ENCODE peak calls at places on chromosomes 7 and 10, in ten cellular contexts. One of them, this sample, is unnamed.
A peak's percentile ranks its signal among the peaks of the same experiment; 100 is the strongest.

GRCh38 chr10:88168171-88169036 is 305.0 kb downstream of the PTEN start:
- DNase-seq in cardiac muscle cell: no peak
- DNase-seq in IMR-90: no peak
- DNase-seq in mesendoderm: no peak
- DNase-seq in HCT116: no peak
- DNase-seq in prostate gland: no peak
- DNase-seq in fibroblast of lung: peak; percentile 37
- DNase-seq in kidney: no peak
- DNase-seq in esophagus muscularis mucosa: no peak
- DNase-seq in tibial artery: no peak
- DNase-seq in this sample: no peak

GRCh38 chr10:72502581-72502980 is 123.3 kb downstream of the MICU1 start:
- DNase-seq in cardiac muscle cell: no peak
- DNase-seq in IMR-90: peak; percentile 44
- DNase-seq in mesendoderm: no peak
- DNase-seq in HCT116: no peak
- DNase-seq in prostate gland: no peak
- DNase-seq in fibroblast of lung: peak; percentile 10
- DNase-seq in kidney: no peak
- DNase-seq in esophagus muscularis mucosa: no peak
- DNase-seq in tibial artery: no peak
- DNase-seq in this sample: no peak

GRCh38 chr7:119270045-119270464 is 1002.9 kb upstream of the KCND2 start:
- DNase-seq in cardiac muscle cell: peak; percentile 84
- DNase-seq in IMR-90: peak; percentile 55
- DNase-seq in mesendoderm: peak; percentile 80
- DNase-seq in HCT116: peak; percentile 56
- DNase-seq in prostate gland: no peak
- DNase-seq in fibroblast of lung: peak; percentile 55
- DNase-seq in kidney: no peak
- DNase-seq in esophagus muscularis mucosa: no peak
- DNase-seq in tibial artery: peak; percentile 55
- DNase-seq in this sample: no peak

GRCh38 chr7:74466196-74466813 is 12.6 kb downstream of the GTF2IRD1 start:
- DNase-seq in cardiac muscle cell: no peak
- DNase-seq in IMR-90: no peak
- DNase-seq in mesendoderm: peak; percentile 61
- DNase-seq in HCT116: no peak
- DNase-seq in prostate gland: peak; percentile 64
- DNase-seq in fibroblast of lung: no peak
- DNase-seq in kidney: no peak
- DNase-seq in esophagus muscularis mucosa: no peak
- DNase-seq in tibial artery: no peak
- DNase-seq in this sample: peak; percentile 65

GRCh38 chr10:45557275-45557905 is 115.2 kb downstream of the ZFAND4 start:
- DNase-seq in cardiac muscle cell: no peak
- DNase-seq in IMR-90: no peak
- DNase-seq in mesendoderm: peak; percentile 58
- DNase-seq in HCT116: no peak
- DNase-seq in prostate gland: no peak
- DNase-seq in fibroblast of lung: no peak
- DNase-seq in kidney: no peak
- DNase-seq in esophagus muscularis mucosa: no peak
- DNase-seq in tibial artery: no peak
- DNase-seq in this sample: no peak

GRCh38 chr10:10508241-10508640 is 509.4 kb upstream of the CELF2 start:
- DNase-seq in cardiac muscle cell: no peak
- DNase-seq in IMR-90: no peak
- DNase-seq in mesendoderm: no peak
- DNase-seq in HCT116: no peak
- DNase-seq in prostate gland: no peak
- DNase-seq in fibroblast of lung: no peak
- DNase-seq in kidney: no peak
- DNase-seq in esophagus muscularis mucosa: no peak
- DNase-seq in tibial artery: no peak
- DNase-seq in this sample: no peak

GRCh38 chr7:155928583-155929145 is 116.4 kb upstream of the SHH start:
- DNase-seq in cardiac muscle cell: no peak
- DNase-seq in IMR-90: no peak
- DNase-seq in mesendoderm: no peak
- DNase-seq in HCT116: no peak
- DNase-seq in prostate gland: no peak
- DNase-seq in fibroblast of lung: no peak
- DNase-seq in kidney: peak; percentile 60
- DNase-seq in esophagus muscularis mucosa: no peak
- DNase-seq in tibial artery: no peak
- DNase-seq in this sample: no peak

GRCh38 chr7:45987521-45988290 is 66.6 kb upstream of the IGFBP3 start:
- DNase-seq in cardiac muscle cell: no peak
- DNase-seq in IMR-90: no peak
- DNase-seq in mesendoderm: no peak
- DNase-seq in HCT116: no peak
- DNase-seq in prostate gland: no peak
- DNase-seq in fibroblast of lung: no peak
- DNase-seq in kidney: peak; percentile 61
- DNase-seq in esophagus muscularis mucosa: peak; percentile 83
- DNase-seq in tibial artery: peak; percentile 84
- DNase-seq in this sample: no peak

GRCh38 chr7:20777377-20778062 is 9.2 kb downstream of the SP8 start:
- DNase-seq in cardiac muscle cell: no peak
- DNase-seq in IMR-90: no peak
- DNase-seq in mesendoderm: peak; percentile 61
- DNase-seq in HCT116: no peak
- DNase-seq in prostate gland: peak; percentile 43
- DNase-seq in fibroblast of lung: no peak
- DNase-seq in kidney: no peak
- DNase-seq in esophagus muscularis mucosa: no peak
- DNase-seq in tibial artery: no peak
- DNase-seq in this sample: no peak
- H3K4me1 ChIP-seq in cardiac muscle cell: no peaks in the 10 kb centered on the region
- H3K4me1 ChIP-seq in IMR-90: no peaks in the 10 kb centered on the region
- H3K4me1 ChIP-seq in mesendoderm: peaks cover 7% of the 10 kb centered on the region
- H3K4me1 ChIP-seq in HCT116: no peaks in the 10 kb centered on the region
- H3K4me1 ChIP-seq in prostate gland: no peaks in the 10 kb centered on the region
- H3K4me1 ChIP-seq in fibroblast of lung: no peaks in the 10 kb centered on the region
- H3K4me1 ChIP-seq in kidney: no peaks in the 10 kb centered on the region
- H3K4me1 ChIP-seq in esophagus muscularis mucosa: peaks cover 10% of the 10 kb centered on the region
- H3K4me1 ChIP-seq in tibial artery: no peaks in the 10 kb centered on the region
- H3K4me1 ChIP-seq in this sample: no peaks in the 10 kb centered on the region

DNA sequence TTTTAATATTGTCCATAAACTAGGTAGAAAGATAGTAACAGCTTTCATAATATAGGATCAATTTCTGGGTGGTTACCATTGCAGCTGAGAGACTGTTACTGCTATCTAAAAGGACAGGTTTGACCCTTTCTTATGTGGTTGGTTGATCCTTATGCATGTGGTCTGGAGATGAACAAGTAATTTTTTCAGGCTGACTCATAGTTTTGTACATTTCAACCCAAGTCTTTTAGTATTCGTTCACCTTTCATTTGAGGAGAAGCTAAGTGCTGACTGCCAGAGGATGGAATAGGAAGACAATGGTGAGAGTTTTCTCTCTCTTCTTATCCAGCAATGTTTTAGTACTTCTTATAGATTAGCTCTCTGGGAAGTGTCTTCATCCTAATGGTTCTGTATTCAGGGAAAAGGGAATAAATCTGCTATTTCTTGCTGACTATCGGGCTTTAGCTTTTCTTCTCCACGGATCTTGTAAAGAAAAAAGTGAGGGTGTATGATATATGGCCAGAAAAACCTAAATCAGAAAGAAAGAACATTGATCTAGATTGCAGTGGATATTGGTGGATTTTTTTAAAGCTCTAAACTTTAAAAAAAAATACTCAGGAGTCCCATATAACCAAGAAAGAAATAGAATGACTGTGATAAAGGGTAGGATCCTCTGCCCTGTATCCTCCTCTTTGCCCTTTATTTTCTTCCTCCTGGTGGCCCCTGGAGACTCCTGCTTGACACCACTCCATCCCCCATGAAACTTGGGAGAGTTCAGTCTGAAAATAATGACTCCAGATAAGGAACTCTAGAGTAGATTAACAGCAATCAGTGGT is 88.0 kb downstream of the CPED1 start:
- DNase-seq in cardiac muscle cell: no peak
- DNase-seq in IMR-90: peak; percentile 93
- DNase-seq in mesendoderm: no peak
- DNase-seq in HCT116: no peak
- DNase-seq in prostate gland: no peak
- DNase-seq in fibroblast of lung: peak; percentile 87
- DNase-seq in kidney: no peak
- DNase-seq in esophagus muscularis mucosa: no peak
- DNase-seq in tibial artery: no peak
- DNase-seq in this sample: no peak
- H3K4me3 ChIP-seq in cardiac muscle cell: no peak overlapping the region
- H3K4me3 ChIP-seq in IMR-90: peak overlapping the region; percentile 46
- H3K4me3 ChIP-seq in mesendoderm: no peak overlapping the region
- H3K4me3 ChIP-seq in HCT116: no peak overlapping the region
- H3K4me3 ChIP-seq in prostate gland: no peak overlapping the region
- H3K4me3 ChIP-seq in fibroblast of lung: peak overlapping the region; percentile 26
- H3K4me3 ChIP-seq in kidney: no peak overlapping the region
- H3K4me3 ChIP-seq in esophagus muscularis mucosa: no peak overlapping the region
- H3K4me3 ChIP-seq in tibial artery: no peak overlapping the region
- H3K4me3 ChIP-seq in this sample: no peak overlapping the region

GRCh38 chr10:51224610-51225230 is 150.4 kb downstream of the PRKG1 start:
- DNase-seq in cardiac muscle cell: no peak
- DNase-seq in IMR-90: peak; percentile 88
- DNase-seq in mesendoderm: no peak
- DNase-seq in HCT116: no peak
- DNase-seq in prostate gland: no peak
- DNase-seq in fibroblast of lung: peak; percentile 42
- DNase-seq in kidney: no peak
- DNase-seq in esophagus muscularis mucosa: no peak
- DNase-seq in tibial artery: no peak
- DNase-seq in this sample: no peak

GRCh38 chr10:51230828-51231227 is 156.5 kb downstream of the PRKG1 start:
- DNase-seq in cardiac muscle cell: peak; percentile 55
- DNase-seq in IMR-90: no peak
- DNase-seq in mesendoderm: peak; percentile 46
- DNase-seq in HCT116: no peak
- DNase-seq in prostate gland: no peak
- DNase-seq in fibroblast of lung: no peak
- DNase-seq in kidney: no peak
- DNase-seq in esophagus muscularis mucosa: no peak
- DNase-seq in tibial artery: no peak
- DNase-seq in this sample: no peak

GRCh38 chr10:51228714-51229100 is 154.4 kb downstream of the PRKG1 start:
- DNase-seq in cardiac muscle cell: no peak
- DNase-seq in IMR-90: no peak
- DNase-seq in mesendoderm: no peak
- DNase-seq in HCT116: no peak
- DNase-seq in prostate gland: no peak
- DNase-seq in fibroblast of lung: no peak
- DNase-seq in kidney: no peak
- DNase-seq in esophagus muscularis mucosa: no peak
- DNase-seq in tibial artery: no peak
- DNase-seq in this sample: no peak

GRCh38 chr10:51231754-51232153 is 157.5 kb downstream of the PRKG1 start:
- DNase-seq in cardiac muscle cell: no peak
- DNase-seq in IMR-90: no peak
- DNase-seq in mesendoderm: no peak
- DNase-seq in HCT116: no peak
- DNase-seq in prostate gland: peak; percentile 15
- DNase-seq in fibroblast of lung: no peak
- DNase-seq in kidney: no peak
- DNase-seq in esophagus muscularis mucosa: no peak
- DNase-seq in tibial artery: no peak
- DNase-seq in this sample: no peak

DNA sequence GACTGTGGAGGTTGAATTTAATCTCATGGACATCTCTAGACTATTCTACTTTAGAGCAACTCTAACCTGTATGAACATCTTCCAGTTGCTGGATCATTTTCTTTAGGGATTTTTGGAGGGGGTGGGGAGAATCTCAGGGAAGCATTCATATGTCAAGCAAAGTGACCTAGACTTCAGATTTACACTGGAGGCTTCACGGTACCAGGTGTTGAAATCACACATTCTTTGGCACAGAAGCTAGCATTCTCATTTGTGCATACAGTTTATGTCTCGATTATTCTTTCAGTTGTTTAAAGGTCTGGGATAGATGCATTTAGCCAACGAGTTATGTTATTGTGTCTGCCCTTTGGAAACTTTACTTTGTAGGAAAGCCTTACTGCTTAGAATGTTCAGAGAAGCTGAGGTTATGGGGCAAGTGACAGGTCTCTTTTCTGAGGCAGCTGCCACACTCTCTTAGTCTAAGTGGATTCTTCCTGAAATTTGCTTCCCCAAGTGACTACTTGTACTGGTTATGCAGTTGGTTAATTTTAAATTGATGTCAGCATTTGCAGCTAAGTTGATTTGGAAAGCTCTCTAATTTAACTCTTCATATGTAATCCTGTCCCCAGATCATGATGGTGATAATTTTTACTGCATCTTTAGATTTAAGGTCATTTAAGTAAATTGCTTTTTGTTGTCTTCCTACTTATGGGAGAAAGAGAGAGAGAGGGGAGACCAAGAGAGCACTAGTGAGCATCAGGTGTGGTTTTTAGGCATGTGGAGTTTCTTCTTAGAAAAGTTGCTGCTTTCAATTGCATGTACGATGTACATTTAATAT is 153.8 kb downstream of the PRKG1 start:
- DNase-seq in cardiac muscle cell: peak; percentile 30
- DNase-seq in IMR-90: no peak
- DNase-seq in mesendoderm: no peak
- DNase-seq in HCT116: no peak
- DNase-seq in prostate gland: no peak
- DNase-seq in fibroblast of lung: no peak
- DNase-seq in kidney: no peak
- DNase-seq in esophagus muscularis mucosa: no peak
- DNase-seq in tibial artery: no peak
- DNase-seq in this sample: no peak
- H3K4me1 ChIP-seq in cardiac muscle cell: no peaks in the 10 kb centered on the region
- H3K4me1 ChIP-seq in IMR-90: peaks cover 11% of the 10 kb centered on the region
- H3K4me1 ChIP-seq in mesendoderm: no peaks in the 10 kb centered on the region
- H3K4me1 ChIP-seq in HCT116: no peaks in the 10 kb centered on the region
- H3K4me1 ChIP-seq in prostate gland: no peaks in the 10 kb centered on the region
- H3K4me1 ChIP-seq in fibroblast of lung: peaks cover 6% of the 10 kb centered on the region
- H3K4me1 ChIP-seq in kidney: peaks cover 12% of the 10 kb centered on the region
- H3K4me1 ChIP-seq in esophagus muscularis mucosa: peaks cover 44% of the 10 kb centered on the region
- H3K4me1 ChIP-seq in tibial artery: no peaks in the 10 kb centered on the region
- H3K4me1 ChIP-seq in this sample: no peaks in the 10 kb centered on the region

GRCh38 chr10:127855584-127855881 is 37.2 kb downstream of the CLRN3 start:
- DNase-seq in cardiac muscle cell: no peak
- DNase-seq in IMR-90: no peak
- DNase-seq in mesendoderm: no peak
- DNase-seq in HCT116: no peak
- DNase-seq in prostate gland: no peak
- DNase-seq in fibroblast of lung: no peak
- DNase-seq in kidney: no peak
- DNase-seq in esophagus muscularis mucosa: no peak
- DNase-seq in tibial artery: no peak
- DNase-seq in this sample: no peak

GRCh38 chr10:127855976-127856375 is 36.8 kb downstream of the CLRN3 start:
- DNase-seq in cardiac muscle cell: no peak
- DNase-seq in IMR-90: no peak
- DNase-seq in mesendoderm: no peak
- DNase-seq in HCT116: no peak
- DNase-seq in prostate gland: no peak
- DNase-seq in fibroblast of lung: no peak
- DNase-seq in kidney: peak; percentile 57
- DNase-seq in esophagus muscularis mucosa: no peak
- DNase-seq in tibial artery: no peak
- DNase-seq in this sample: no peak

GRCh38 chr10:127852456-127852855 is 40.3 kb downstream of the CLRN3 start:
- DNase-seq in cardiac muscle cell: no peak
- DNase-seq in IMR-90: no peak
- DNase-seq in mesendoderm: no peak
- DNase-seq in HCT116: no peak
- DNase-seq in prostate gland: no peak
- DNase-seq in fibroblast of lung: no peak
- DNase-seq in kidney: peak; percentile 46
- DNase-seq in esophagus muscularis mucosa: no peak
- DNase-seq in tibial artery: no peak
- DNase-seq in this sample: no peak

GRCh38 chr10:127854769-127855583 is 37.8 kb downstream of the CLRN3 start:
- DNase-seq in cardiac muscle cell: no peak
- DNase-seq in IMR-90: no peak
- DNase-seq in mesendoderm: no peak
- DNase-seq in HCT116: no peak
- DNase-seq in prostate gland: no peak
- DNase-seq in fibroblast of lung: no peak
- DNase-seq in kidney: no peak
- DNase-seq in esophagus muscularis mucosa: no peak
- DNase-seq in tibial artery: no peak
- DNase-seq in this sample: no peak

DNA sequence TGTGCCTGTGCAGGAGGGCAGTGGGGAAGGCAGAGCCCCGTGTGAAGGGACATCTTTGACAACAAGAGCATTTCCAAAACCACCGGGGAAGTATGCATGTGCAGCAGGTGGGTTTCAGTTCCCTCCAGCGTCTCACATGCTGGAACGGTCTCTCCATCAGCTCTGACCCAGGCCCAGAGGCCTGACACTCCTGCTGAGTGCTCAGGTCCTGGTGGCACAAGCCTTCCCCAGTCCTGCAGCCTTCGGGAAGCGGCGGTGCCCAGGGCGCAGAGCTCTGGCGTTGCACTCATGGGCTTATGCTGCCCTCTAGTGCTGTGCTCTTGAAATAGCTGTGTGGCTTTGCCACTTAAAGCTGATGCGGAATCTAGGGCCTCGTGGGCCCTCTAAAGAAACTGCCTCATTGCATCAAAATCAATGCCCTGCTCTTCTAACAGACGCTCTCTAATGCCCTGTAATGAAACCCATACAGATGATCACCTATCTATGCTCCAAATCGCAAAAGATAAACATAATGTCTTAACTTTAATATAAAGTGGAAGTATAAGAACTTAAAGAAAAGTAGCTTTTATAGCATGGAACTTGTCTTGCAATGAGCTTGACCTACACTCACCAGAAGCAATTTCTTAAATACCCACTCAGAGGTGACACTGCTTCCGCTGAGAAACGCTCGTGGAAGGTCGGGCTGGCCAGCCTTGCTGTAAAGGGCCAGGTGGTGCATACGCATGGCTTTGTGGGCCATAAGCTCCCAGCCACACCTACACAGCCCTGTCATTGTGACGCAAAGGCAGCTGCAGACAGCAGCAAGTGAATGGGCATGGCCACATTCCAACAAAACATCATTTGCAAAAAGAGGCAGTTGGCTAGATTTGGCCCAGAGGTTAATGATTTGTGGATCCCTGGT is 38.6 kb downstream of the CLRN3 start:
- DNase-seq in cardiac muscle cell: peak; percentile 86
- DNase-seq in IMR-90: peak; percentile 47
- DNase-seq in mesendoderm: peak; percentile 76
- DNase-seq in HCT116: peak; percentile 75
- DNase-seq in prostate gland: peak; percentile 43
- DNase-seq in fibroblast of lung: peak; percentile 45
- DNase-seq in kidney: peak; percentile 84
- DNase-seq in esophagus muscularis mucosa: no peak
- DNase-seq in tibial artery: no peak
- DNase-seq in this sample: peak; percentile 66
- H3K4me3 ChIP-seq in cardiac muscle cell: no peak overlapping the region
- H3K4me3 ChIP-seq in IMR-90: no peak overlapping the region
- H3K4me3 ChIP-seq in mesendoderm: no peak overlapping the region
- H3K4me3 ChIP-seq in HCT116: no peak overlapping the region
- H3K4me3 ChIP-seq in prostate gland: no peak overlapping the region
- H3K4me3 ChIP-seq in fibroblast of lung: no peak overlapping the region
- H3K4me3 ChIP-seq in kidney: no peak overlapping the region
- H3K4me3 ChIP-seq in esophagus muscularis mucosa: no peak overlapping the region
- H3K4me3 ChIP-seq in tibial artery: no peak overlapping the region
- H3K4me3 ChIP-seq in this sample: no peak overlapping the region

This sample was measured in right atrium auricular region.